ENCODE peak calls at places on chromosomes 6 and 20, in five cellular contexts. M is CD4-positive, CD25-positive, alpha-beta regulatory T cell; I is NCI-H1417; O is NCI-H1105; L is renal cortical epithelial cell. H is an unnamed sample.

GRCh38 chr6:71510057-71510713 is 221.6 kb downstream of the OGFRL1 start:
- DNase-seq in M (no peak), O (peak), L (peak), I (peak), H (no peak)

GRCh38 chr6:125002090-125002741 is 40.0 kb downstream of the RNF217 start:
- DNase-seq in L (peak), I (no peak), M (no peak), O (no peak), H (no peak)

GRCh38 chr20:61874421-61875068 is 191.1 kb downstream of the TAF4 start:
- DNase-seq in M (no peak), I (no peak), O (peak), L (no peak), H (no peak)

GRCh38 chr6:35218021-35218420 is 4.3 kb downstream of the SCUBE3 start:
- DNase-seq in O (no peak), M (no peak), L (peak), I (no peak), H (no peak)

GRCh38 chr6:89669002-89669401 is 30.5 kb upstream of the LYRM2 start:
- DNase-seq in O (no peak), M (no peak), I (no peak), L (no peak), H (no peak)

GRCh38 chr20:3560162-3560561 is 89.3 kb downstream of the ATRN start:
- DNase-seq in M (no peak), O (no peak), L (no peak), I (no peak), H (no peak)

GRCh38 chr6:71028236-71028876 is 71.5 kb upstream of the B3GAT2 start:
- DNase-seq in M (no peak), I (no peak), O (no peak), L (no peak), H (no peak)

GRCh38 chr6:140538926-140539325 is 1164.5 kb upstream of the CITED2 start:
- DNase-seq in I (no peak), M (no peak), L (peak), O (no peak), H (no peak)

GRCh38 chr6:104256547-104257144 is 603.1 kb downstream of the HACE1 start:
- DNase-seq in I (peak), O (peak), M (no peak), L (no peak), H (peak)

GRCh38 chr6:53741417-53741816 is 53.4 kb upstream of the LRRC1 start:
- DNase-seq in I (no peak), M (no peak), L (no peak), O (no peak), H (no peak)

GRCh38 chr6:69449887-69450286 is 346.9 kb downstream of the LMBRD1 start:
- DNase-seq in L (no peak), O (no peak), I (no peak), M (no peak), H (no peak)

GRCh38 chr20:58891076-58891685 is 38.7 kb downstream of the GNAS start:
- DNase-seq in O (peak), L (no peak), I (peak), M (peak), H (peak)

GRCh38 chr20:226958-227357 is at the start of gene DEFB129:
- DNase-seq in L (no peak), O (no peak), M (no peak), I (no peak), H (no peak)

GRCh38 chr20:64010711-64011237 is 25.2 kb upstream of the C20orf204 start:
- DNase-seq in M (no peak), L (peak), I (no peak), O (no peak), H (no peak)

GRCh38 chr20:44020406-44021148 is 105.9 kb downstream of the TOX2 start:
- DNase-seq in I (peak), O (no peak), L (no peak), M (no peak), H (no peak)

GRCh38 chr6:124870611-124871201 is 91.5 kb upstream of the RNF217 start:
- DNase-seq in I (peak), M (no peak), L (peak), O (no peak), H (peak)

GRCh38 chr6:142929751-142930358 is 15.1 kb downstream of the HIVEP2 start:
- DNase-seq in O (no peak), M (no peak), L (no peak), I (no peak), H (no peak)

GRCh38 chr6:79989641-79990040 is 14.8 kb upstream of the TTK start:
- DNase-seq in O (no peak), I (no peak), L (no peak), M (no peak), H (no peak)

GRCh38 chr6:110682460-110682853 is 132.8 kb downstream of the CDK19 start:
- DNase-seq in L (peak), O (peak), M (peak), I (peak), H (peak)

GRCh38 chr6:73610444-73611275 is 43.1 kb downstream of the SLC17A5 start:
- DNase-seq in I (peak), L (peak), O (no peak), M (peak), H (no peak)

GRCh38 chr6:9563996-9564395 is 850.9 kb downstream of the TFAP2A start:
- DNase-seq in L (no peak), M (no peak), I (no peak), O (peak), H (no peak)

GRCh38 chr6:79512014-79512413 is 25.2 kb downstream of the LCA5 start:
- DNase-seq in M (no peak), L (no peak), I (peak), O (peak), H (no peak)

GRCh38 chr6:157667211-157668033 is 155.6 kb upstream of the SNX9 start:
- DNase-seq in L (peak), M (peak), O (peak), I (peak), H (peak)

GRCh38 chr6:10451394-10451793 is 36.5 kb upstream of the TFAP2A start:
- DNase-seq in L (no peak), O (no peak), I (no peak), M (no peak), H (no peak)

GRCh38 chr6:118283759-118284158 is 264.3 kb upstream of the PLN start:
- DNase-seq in M (peak), I (peak), O (peak), L (peak), H (peak)

GRCh38 chr6:15365273-15365687 is 119.4 kb downstream of the JARID2 start:
- DNase-seq in O (peak), L (peak), I (peak), M (peak), H (peak)

GRCh38 chr20:50055524-50056083 is 57.3 kb downstream of the UBE2V1 start:
- DNase-seq in O (no peak), M (no peak), I (no peak), L (no peak), H (no peak)

GRCh38 chr20:38049800-38050199 is 16.3 kb downstream of the RPRD1B start:
- DNase-seq in L (peak), O (no peak), M (no peak), I (no peak), H (peak)

GRCh38 chr20:22717466-22717865 is 133.1 kb upstream of the FOXA2 start:
- DNase-seq in M (no peak), O (no peak), I (no peak), L (no peak), H (no peak)

GRCh38 chr20:39800548-39800947 is 838.4 kb downstream of the DHX35 start:
- DNase-seq in I (no peak), M (no peak), O (no peak), L (peak), H (no peak)

GRCh38 chr20:16203091-16203490 is 370.2 kb downstream of the KIF16B start:
- DNase-seq in L (no peak), M (no peak), O (no peak), I (no peak), H (no peak)

GRCh38 chr6:5718231-5718947 is 288.3 kb downstream of the NRN1 start:
- DNase-seq in O (no peak), I (no peak), M (no peak), L (no peak), H (no peak)